ENCODE peak calls at places on chromosomes 3 and 15, in five cellular contexts. One of them, this sample, is unnamed.

GRCh38 chr15:53472883-53473282 is 286.6 kb downstream of the WDR72 start:
- DNase-seq in adrenal gland: no peak
- DNase-seq in OCI-LY7: no peak
- DNase-seq in WTC11: no peak
- DNase-seq in cerebellar nuclear complex: no peak
- DNase-seq in this sample: no peak

GRCh38 chr3:20141841-20142240 is 44.2 kb downstream of the SGO1 start:
- DNase-seq in OCI-LY7: no peak
- DNase-seq in adrenal gland: no peak
- DNase-seq in cerebellar nuclear complex: peak; percentile 60
- DNase-seq in WTC11: peak; percentile 17
- DNase-seq in this sample: no peak

GRCh38 chr3:69925506-69925905 is 74.0 kb upstream of the SAMMSON start:
- DNase-seq in adrenal gland: no peak
- DNase-seq in OCI-LY7: no peak
- DNase-seq in cerebellar nuclear complex: no peak
- DNase-seq in WTC11: no peak
- DNase-seq in this sample: no peak

GRCh38 chr15:69760890-69761568 is 308.4 kb downstream of the RPLP1 start:
- DNase-seq in cerebellar nuclear complex: no peak
- DNase-seq in OCI-LY7: peak; percentile 57
- DNase-seq in adrenal gland: peak; percentile 91
- DNase-seq in WTC11: no peak
- DNase-seq in this sample: peak; percentile 39

GRCh38 chr3:195081242-195081963 is 189.6 kb downstream of the XXYLT1 start:
- DNase-seq in cerebellar nuclear complex: no peak
- DNase-seq in adrenal gland: no peak
- DNase-seq in WTC11: no peak
- DNase-seq in OCI-LY7: no peak
- DNase-seq in this sample: no peak

GRCh38 chr3:50008931-50009330 is 69.0 kb downstream of the RBM6 start:
- DNase-seq in WTC11: no peak
- DNase-seq in cerebellar nuclear complex: no peak
- DNase-seq in adrenal gland: no peak
- DNase-seq in OCI-LY7: no peak
- DNase-seq in this sample: no peak

GRCh38 chr3:43624619-43625305 is 3.0 kb upstream of the ANO10 start:
- DNase-seq in cerebellar nuclear complex: no peak
- DNase-seq in WTC11: no peak
- DNase-seq in OCI-LY7: no peak
- DNase-seq in adrenal gland: no peak
- DNase-seq in this sample: no peak

GRCh38 chr3:54549607-54550006 is 378.3 kb downstream of the LRTM1 start:
- DNase-seq in WTC11: no peak
- DNase-seq in OCI-LY7: no peak
- DNase-seq in adrenal gland: no peak
- DNase-seq in cerebellar nuclear complex: no peak
- DNase-seq in this sample: no peak

GRCh38 chr3:189099031-189099471 is 72.7 kb upstream of the TPRG1 start:
- DNase-seq in OCI-LY7: no peak
- DNase-seq in adrenal gland: peak; percentile 77
- DNase-seq in cerebellar nuclear complex: no peak
- DNase-seq in WTC11: no peak
- DNase-seq in this sample: no peak

GRCh38 chr3:20741381-20741780 is 555.4 kb upstream of the SGO1 start:
- DNase-seq in OCI-LY7: no peak
- DNase-seq in WTC11: no peak
- DNase-seq in adrenal gland: no peak
- DNase-seq in cerebellar nuclear complex: no peak
- DNase-seq in this sample: no peak

GRCh38 chr15:89472785-89473256 is 23.6 kb downstream of the RHCG start:
- DNase-seq in WTC11: peak; percentile 95
- DNase-seq in cerebellar nuclear complex: no peak
- DNase-seq in adrenal gland: peak; percentile 20
- DNase-seq in OCI-LY7: peak; percentile 70
- DNase-seq in this sample: peak; percentile 83

GRCh38 chr15:33154366-33155166 is 39.9 kb downstream of the FMN1 start:
- DNase-seq in cerebellar nuclear complex: no peak
- DNase-seq in OCI-LY7: no peak
- DNase-seq in WTC11: no peak
- DNase-seq in adrenal gland: peak; percentile 76
- DNase-seq in this sample: no peak